ENCODE peak calls at places on chromosomes 2 and 18, in seven cellular contexts. V is AG04450, F is psoas muscle, T is astrocyte, U is Karpas-422, E is MM.1S, C is pancreas. N is an unnamed sample.

GRCh38 chr2:64128943-64129391 is 15.3 kb downstream of the PELI1 start:
- DNase-seq in V (no peak), F (no peak), T (no peak), U (no peak), E (no peak), C (no peak), N (no peak)

GRCh38 chr2:85797959-85798358 is 44.2 kb downstream of the ATOH8 start:
- DNase-seq in V (no peak), F (no peak), T (no peak), U (no peak), E (no peak), C (no peak), N (no peak)

GRCh38 chr2:37780097-37780676 is 108.7 kb upstream of the CDC42EP3 start:
- DNase-seq in V (no peak), F (no peak), T (peak; percentile 74), U (no peak), E (no peak), C (no peak), N (no peak)

GRCh38 chr2:31693882-31694281 is 113.1 kb upstream of the SRD5A2 start:
- DNase-seq in V (no peak), F (no peak), T (peak; percentile 13), U (peak; percentile 45), E (no peak), C (no peak), N (no peak)

GRCh38 chr2:40653829-40654228 is 201.9 kb upstream of the SLC8A1 start:
- DNase-seq in V (no peak), F (no peak), T (peak; percentile 0), U (no peak), E (no peak), C (no peak), N (no peak)

GRCh38 chr2:177633111-177633510 is 240.5 kb downstream of the AGPS start:
- DNase-seq in V (no peak), F (no peak), T (peak; percentile 6), U (no peak), E (peak; percentile 21), C (no peak), N (no peak)

GRCh38 chr2:98382739-98383138 is 36.5 kb downstream of the CNGA3 start:
- DNase-seq in V (no peak), F (no peak), T (no peak), U (no peak), E (no peak), C (no peak), N (no peak)

GRCh38 chr2:176772816-176773215 is 439.8 kb upstream of the HNRNPA3 start:
- DNase-seq in V (no peak), F (no peak), T (no peak), U (no peak), E (no peak), C (no peak), N (no peak)

GRCh38 chr18:10732990-10733389 is 207.2 kb downstream of the NAPG start:
- DNase-seq in V (no peak), F (no peak), T (no peak), U (no peak), E (no peak), C (no peak), N (no peak)

GRCh38 chr2:69084492-69084891 is 71.5 kb downstream of the ANTXR1 start:
- DNase-seq in V (no peak), F (no peak), T (no peak), U (no peak), E (no peak), C (no peak), N (no peak)

GRCh38 chr18:48940854-48941531 is 9.8 kb downstream of the SMAD7 start:
- DNase-seq in V (no peak), F (no peak), T (no peak), U (no peak), E (peak; percentile 93), C (no peak), N (peak; percentile 98)

GRCh38 chr2:48754874-48755273 is 650 bp downstream of the LHCGR start:
- DNase-seq in V (no peak), F (peak; percentile 10), T (no peak), U (no peak), E (no peak), C (no peak), N (no peak)

GRCh38 chr2:16251511-16252205 is 311.3 kb downstream of the MYCN start:
- DNase-seq in V (no peak), F (no peak), T (no peak), U (no peak), E (no peak), C (no peak), N (no peak)

GRCh38 chr2:46177461-46178089 is 119.6 kb upstream of the EPAS1 start:
- DNase-seq in V (no peak), F (no peak), T (peak; percentile 35), U (no peak), E (no peak), C (no peak), N (peak; percentile 2)

GRCh38 chr2:23620841-23621341 is 235.9 kb downstream of the KLHL29 start:
- DNase-seq in V (no peak), F (no peak), T (peak; percentile 14), U (no peak), E (no peak), C (no peak), N (no peak)

GRCh38 chr2:27051902-27052645 is 606 bp downstream of the AGBL5 start:
- DNase-seq in V (no peak), F (peak; percentile 51), T (no peak), U (peak; percentile 67), E (no peak), C (peak; percentile 62), N (no peak)

GRCh38 chr2:9347411-9347853 is 75.9 kb downstream of the ITGB1BP1 start:
- DNase-seq in V (no peak), F (peak; percentile 76), T (no peak), U (no peak), E (no peak), C (peak; percentile 55), N (no peak)

GRCh38 chr18:25230658-25231326 is 121.2 kb downstream of the ZNF521 start:
- DNase-seq in V (peak; percentile 80), F (peak; percentile 76), T (peak; percentile 85), U (no peak), E (peak; percentile 71), C (peak; percentile 20), N (no peak)

GRCh38 chr18:28903366-28903765 is 726.4 kb upstream of the CDH2 start:
- DNase-seq in V (no peak), F (no peak), T (peak; percentile 49), U (no peak), E (no peak), C (no peak), N (no peak)

GRCh38 chr18:59008302-59008974 is 131.2 kb upstream of the SEC11C start:
- DNase-seq in V (no peak), F (no peak), T (peak; percentile 79), U (no peak), E (no peak), C (no peak), N (no peak)

GRCh38 chr18:48872234-48873145 is 78.3 kb downstream of the SMAD7 start:
- DNase-seq in V (no peak), F (no peak), T (peak; percentile 63), U (no peak), E (no peak), C (no peak), N (no peak)

GRCh38 chr2:55751966-55752365 is 58.3 kb upstream of the PNPT1 start:
- DNase-seq in V (no peak), F (no peak), T (peak; percentile 37), U (no peak), E (no peak), C (no peak), N (no peak)

GRCh38 chr2:102239344-102239743 is 52.5 kb downstream of the IL1RL2 start:
- DNase-seq in V (no peak), F (no peak), T (no peak), U (no peak), E (no peak), C (no peak), N (no peak)

GRCh38 chr18:76260941-76261472 is 234.0 kb downstream of the ZNF516 start:
- DNase-seq in V (no peak), F (no peak), T (no peak), U (no peak), E (no peak), C (no peak), N (no peak)

GRCh38 chr2:162013514-162014205 is 60.4 kb downstream of the DPP4 start:
- DNase-seq in V (no peak), F (no peak), T (no peak), U (no peak), E (no peak), C (no peak), N (no peak)
- H3K27ac ChIP-seq in V (no peak overlapping the region), F (peak overlapping the region; percentile 6), T (no peak overlapping the region), U (no peak overlapping the region), E (no peak overlapping the region), C (no peak overlapping the region), N (peak overlapping the region; percentile 95)

GRCh38 chr2:74119912-74120825 is 27.5 kb downstream of the BOLA3 start:
- DNase-seq in V (peak; percentile 58), F (peak; percentile 82), T (peak; percentile 81), U (peak; percentile 83), E (peak; percentile 88), C (peak; percentile 85), N (peak; percentile 69)

GRCh38 chr2:74119324-74119723 is 28.4 kb downstream of the BOLA3 start:
- DNase-seq in V (no peak), F (no peak), T (no peak), U (peak; percentile 57), E (peak; percentile 10), C (no peak), N (no peak)
- H3K4me3 ChIP-seq in V (no peak overlapping the region), F (peak overlapping the region; percentile 72), T (no peak overlapping the region), U (peak overlapping the region; percentile 70), E (no peak overlapping the region), C (no peak overlapping the region), N (no peak overlapping the region)

DNA sequence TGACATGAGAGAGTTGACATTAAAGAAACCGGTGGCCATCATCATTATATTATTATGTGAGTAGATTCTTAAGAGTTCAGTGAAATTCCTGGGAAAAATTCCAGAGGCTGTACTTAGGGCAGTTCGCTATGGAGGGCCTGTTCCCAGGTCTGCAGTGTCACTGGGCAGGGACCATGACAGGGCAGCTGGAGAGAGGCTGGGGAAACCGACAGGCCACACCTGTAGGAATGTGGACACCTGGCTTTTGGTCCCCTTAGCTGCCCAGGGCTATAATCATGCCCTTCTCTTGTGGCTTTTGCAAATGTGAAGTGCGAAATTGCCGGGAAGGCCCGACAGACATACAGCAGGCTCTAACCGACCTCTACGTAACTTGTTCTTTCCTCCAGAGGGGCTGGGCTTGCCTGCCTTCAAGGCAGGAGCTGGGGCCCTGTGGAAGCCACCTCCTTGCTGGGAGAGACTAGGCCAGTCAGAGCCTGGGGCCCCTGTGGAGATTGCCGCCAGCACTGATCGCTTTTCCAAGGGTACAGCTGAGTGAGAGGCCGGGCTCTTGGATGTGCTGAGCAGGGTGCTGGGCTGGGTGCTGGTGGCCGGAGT is 31.2 kb downstream of the GLI2 start:
- DNase-seq in V (no peak), F (peak; percentile 10), T (peak; percentile 45), U (no peak), E (no peak), C (no peak), N (no peak)
- H3K27ac ChIP-seq in V (peak overlapping the region; percentile 100), F (peak overlapping the region; percentile 48), T (peak overlapping the region; percentile 95), U (no peak overlapping the region), E (no peak overlapping the region), C (no peak overlapping the region), N (no peak overlapping the region)

GRCh38 chr18:13700153-13700552 is 26.2 kb downstream of the FAM210A start:
- DNase-seq in V (no peak), F (no peak), T (no peak), U (peak; percentile 71), E (no peak), C (no peak), N (no peak)

GRCh38 chr18:13703899-13704298 is 22.5 kb downstream of the FAM210A start:
- DNase-seq in V (no peak), F (no peak), T (peak; percentile 18), U (peak; percentile 64), E (no peak), C (no peak), N (no peak)
- H3K4me3 ChIP-seq in V (no peak overlapping the region), F (no peak overlapping the region), T (no peak overlapping the region), U (no peak overlapping the region), E (no peak overlapping the region), C (no peak overlapping the region), N (no peak overlapping the region)

N was measured in naive thymus-derived CD4-positive, alpha-beta T cell.